ENCODE peak calls at places on chromosomes 5 and 9, in four cellular contexts. I is Caco-2, O is breast epithelium, L is adrenal gland. M is an unnamed sample.
A peak's percentile ranks its signal among the peaks of the same experiment; 100 is the strongest.

GRCh38 chr5:31776976-31777651 is 138.2 kb downstream of the PDZD2 start:
- DNase-seq in I (no peak), O (no peak), L (no peak), M (no peak)

GRCh38 chr5:34676409-34676808 is 20.3 kb downstream of the RAI14 start:
- DNase-seq in I (no peak), O (no peak), L (peak; percentile 50), M (no peak)

GRCh38 chr5:116573617-116574431 is 799 bp downstream of the SEMA6A start:
- DNase-seq in I (peak; percentile 29), O (no peak), L (peak; percentile 41), M (no peak)

GRCh38 chr5:54904425-54904824 is 81.0 kb downstream of the ESM1 start:
- DNase-seq in I (peak; percentile 22), O (no peak), L (no peak), M (peak; percentile 3)

GRCh38 chr9:7273575-7273974 is 515.8 kb downstream of the KDM4C start:
- DNase-seq in I (peak; percentile 7), O (no peak), L (no peak), M (no peak)

GRCh38 chr5:131356619-131357018 is 92.8 kb downstream of the CDC42SE2 start:
- DNase-seq in I (no peak), O (no peak), L (no peak), M (no peak)

GRCh38 chr9:96382839-96383164 is 709 bp downstream of the SLC35D2 start:
- DNase-seq in I (no peak), O (no peak), L (no peak), M (no peak)

GRCh38 chr5:39650234-39650816 is 225.5 kb upstream of the DAB2 start:
- DNase-seq in I (no peak), O (no peak), L (no peak), M (no peak)

GRCh38 chr9:137723396-137724113 is 104.8 kb downstream of the EHMT1 start:
- DNase-seq in I (no peak), O (no peak), L (no peak), M (no peak)

GRCh38 chr9:78676009-78676408 is 379.1 kb downstream of the PSAT1 start:
- DNase-seq in I (no peak), O (no peak), L (no peak), M (no peak)

GRCh38 chr5:134569758-134570364 is 44.4 kb downstream of the JADE2 start:
- DNase-seq in I (no peak), O (no peak), L (no peak), M (no peak)

GRCh38 chr9:89842267-89842768 is 237.5 kb downstream of the GADD45G start:
- DNase-seq in I (no peak), O (no peak), L (no peak), M (no peak)

GRCh38 chr5:61450170-61450815 is 118.2 kb downstream of the ZSWIM6 start:
- DNase-seq in I (no peak), O (no peak), L (no peak), M (peak; percentile 29)

GRCh38 chr5:149265559-149265958 is 6.1 kb upstream of the AFAP1L1 start:
- DNase-seq in I (no peak), O (no peak), L (no peak), M (peak; percentile 44)

GRCh38 chr9:118209343-118209742 is 505.1 kb downstream of the TLR4 start:
- DNase-seq in I (no peak), O (no peak), L (no peak), M (no peak)

GRCh38 chr5:112186401-112186990 is 232.6 kb downstream of the EPB41L4A start:
- DNase-seq in I (peak; percentile 35), O (no peak), L (no peak), M (no peak)

GRCh38 chr9:81070689-81071088 is 618.7 kb downstream of the TLE1 start:
- DNase-seq in I (no peak), O (no peak), L (no peak), M (peak; percentile 45)

GRCh38 chr5:150492621-150493020 is 15.3 kb upstream of the NDST1 start:
- DNase-seq in I (no peak), O (peak; percentile 81), L (no peak), M (peak; percentile 87)

GRCh38 chr5:176410486-176411180 is 5.7 kb downstream of the CLTB start:
- DNase-seq in I (no peak), O (no peak), L (peak; percentile 31), M (peak; percentile 87)

GRCh38 chr5:139668064-139668880 is 20.1 kb downstream of the CXXC5 start:
- DNase-seq in I (no peak), O (no peak), L (peak; percentile 53), M (no peak)

GRCh38 chr5:981466-981865 is 27.1 kb upstream of the NKD2 start:
- DNase-seq in I (no peak), O (peak; percentile 17), L (no peak), M (no peak)

GRCh38 chr5:180607861-180608571 is 16.7 kb upstream of the SCGB3A1 start:
- DNase-seq in I (peak; percentile 50), O (no peak), L (no peak), M (peak; percentile 25)

GRCh38 chr5:78699565-78700143 is 51.1 kb upstream of the LHFPL2 start:
- DNase-seq in I (peak; percentile 60), O (peak; percentile 85), L (no peak), M (peak; percentile 85)

GRCh38 chr5:65722575-65723424 is 795 bp downstream of the NLN start:
- DNase-seq in I (peak; percentile 30), O (no peak), L (no peak), M (peak; percentile 45)

GRCh38 chr5:131217791-131218190 is 46.1 kb upstream of the CDC42SE2 start:
- DNase-seq in I (no peak), O (no peak), L (no peak), M (no peak)

GRCh38 chr9:21060919-21061561 is 16.7 kb downstream of the IFNB1 start:
- DNase-seq in I (no peak), O (no peak), L (no peak), M (no peak)

GRCh38 chr5:29795253-29795652 is 1398.2 kb upstream of the CDH6 start:
- DNase-seq in I (no peak), O (no peak), L (no peak), M (no peak)

GRCh38 chr9:72533322-72533721 is 11.9 kb downstream of the TMC1 start:
- DNase-seq in I (no peak), O (no peak), L (no peak), M (peak; percentile 67)

GRCh38 chr5:10332301-10332700 is 21.2 kb upstream of the MARCHF6 start:
- DNase-seq in I (no peak), O (no peak), L (no peak), M (no peak)

GRCh38 chr5:8059337-8059736 is 190.4 kb downstream of the MTRR start:
- DNase-seq in I (no peak), O (no peak), L (no peak), M (no peak)

GRCh38 chr5:82426419-82427154 is 148.4 kb upstream of the RPS23 start:
- DNase-seq in I (no peak), O (no peak), L (no peak), M (no peak)

GRCh38 chr5:157487358-157487757 is 27.3 kb downstream of the NIPAL4 start:
- DNase-seq in I (no peak), O (no peak), L (no peak), M (no peak)

GRCh38 chr5:5271606-5272321 is 131.6 kb downstream of the ADAMTS16 start:
- DNase-seq in I (no peak), O (no peak), L (no peak), M (peak; percentile 95)

GRCh38 chr5:133751846-133752245 is 139.5 kb upstream of the FSTL4 start:
- DNase-seq in I (no peak), O (no peak), L (no peak), M (no peak)

GRCh38 chr9:278651-279050 is 64.0 kb downstream of the DOCK8 start:
- DNase-seq in I (no peak), O (no peak), L (no peak), M (no peak)

GRCh38 chr9:120392711-120393110 is 187.3 kb downstream of the CDK5RAP2 start:
- DNase-seq in I (no peak), O (no peak), L (no peak), M (no peak)

GRCh38 chr9:120394058-120394669 is 185.8 kb downstream of the CDK5RAP2 start:
- DNase-seq in I (no peak), O (no peak), L (no peak), M (no peak)

GRCh38 chr9:120392245-120392644 is 187.7 kb downstream of the CDK5RAP2 start:
- DNase-seq in I (no peak), O (no peak), L (no peak), M (no peak)

GRCh38 chr9:120391691-120392090 is 188.3 kb downstream of the CDK5RAP2 start:
- DNase-seq in I (no peak), O (no peak), L (no peak), M (no peak)

DNA sequence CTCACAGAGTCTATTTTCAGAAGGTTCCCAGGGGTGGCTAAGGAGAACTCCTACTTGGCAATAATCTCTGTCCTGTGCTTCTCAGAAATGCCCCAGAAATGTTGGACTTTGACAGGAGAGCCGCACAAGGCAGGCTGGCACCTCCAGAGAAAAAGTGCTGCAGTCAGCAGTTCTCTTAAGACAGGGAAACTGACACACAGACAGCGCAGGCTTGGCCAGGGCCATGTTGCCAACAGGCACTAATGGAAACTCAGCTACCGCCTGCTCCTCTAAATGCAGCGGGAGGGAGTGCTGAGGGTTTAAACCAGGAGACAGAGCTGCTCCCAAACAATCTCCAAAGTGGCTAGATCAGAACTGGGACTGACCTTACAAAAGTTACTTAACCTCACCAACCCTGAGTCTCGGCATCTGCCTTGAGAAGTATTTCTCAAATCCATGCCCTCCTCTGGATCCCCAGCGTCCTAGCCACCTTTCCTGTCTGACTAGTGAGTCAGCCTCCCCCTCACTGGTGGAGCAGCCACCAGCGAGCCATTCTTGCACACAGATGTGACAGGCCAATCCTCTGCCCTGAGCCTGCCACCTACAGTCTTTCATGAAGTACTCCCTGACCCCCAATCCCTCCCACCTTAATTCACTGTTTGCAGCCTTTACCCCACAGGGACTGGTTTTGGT is 186.4 kb downstream of the CDK5RAP2 start:
- DNase-seq in I (no peak), O (no peak), L (no peak), M (peak; percentile 40)
- TF ChIP-seq CTCF in I (no peak), O (no peak), L (no peak), M (no peak)

GRCh38 chr5:75558972-75559632 is 47.4 kb downstream of the POLK start:
- DNase-seq in I (no peak), O (no peak), L (no peak), M (no peak)
- H3K9me3 ChIP-seq in I (no peaks in the 10 kb centered on the region), O (no peaks in the 10 kb centered on the region), L (no peaks in the 10 kb centered on the region), M (peaks cover 5% of the 10 kb centered on the region)

DNA sequence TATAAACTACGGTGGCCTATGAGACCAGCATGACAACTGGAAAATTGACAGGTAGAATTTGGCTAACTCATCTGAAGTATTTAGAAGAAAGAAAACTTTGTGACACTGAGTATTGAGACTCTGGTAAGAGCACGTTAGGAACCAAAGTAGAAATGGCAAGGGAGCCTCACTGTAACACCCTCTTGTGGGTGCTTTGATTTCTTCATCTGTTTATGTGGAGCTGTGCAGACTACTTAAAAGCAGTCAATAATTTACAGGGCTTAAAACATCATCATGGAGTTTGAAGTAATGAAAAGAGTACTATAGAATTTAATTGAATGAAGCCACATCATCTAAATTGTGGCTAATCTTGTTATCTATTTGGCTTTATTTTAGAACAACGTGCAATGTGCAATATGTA is 414.2 kb downstream of the CCDC171 start:
- DNase-seq in I (no peak), O (no peak), L (no peak), M (no peak)
- TF ChIP-seq CTCF in I (no peak), O (no peak), L (no peak), M (no peak)

GRCh38 chr9:36204906-36205547 is 14.3 kb downstream of the CLTA start:
- DNase-seq in I (peak; percentile 47), O (no peak), L (no peak), M (no peak)
- H3K9me3 ChIP-seq in I (no peaks in the 10 kb centered on the region), O (no peaks in the 10 kb centered on the region), L (no peaks in the 10 kb centered on the region), M (no peaks in the 10 kb centered on the region)

M was measured in PC-9.